ENCODE peak calls at places on chromosomes 16 and 17, in nine cellular contexts. I is stromal cell of bone marrow; O is NCI-H460; Z is T-helper 1 cell; Q is LHCN-M2; P is stimulated activated CD8-positive, alpha-beta memory T cell treated with anti-CD3 and anti-CD28 coated beads, Interleukin-15, amount 100 ng/mL, for 24 hours; K is immature natural killer cell; G is anterior cingulate cortex; B is M059J. N is an unnamed sample.

GRCh38 chr16:11697319-11697718 is 29.1 kb downstream of the SNN start:
- DNase-seq in I (no peak), O (no peak), Z (no peak), Q (no peak), P (no peak), K (no peak), G (peak), B (no peak), N (no peak)

GRCh38 chr17:15651001-15651582 is 31.6 kb upstream of the FBXW10B start:
- DNase-seq in I (no peak), O (no peak), Z (no peak), Q (no peak), P (no peak), K (no peak), G (no peak), B (peak), N (no peak)

GRCh38 chr16:87233928-87234327 is 83.3 kb downstream of the C16orf95 start:
- DNase-seq in I (no peak), O (no peak), Z (no peak), Q (peak), P (no peak), K (no peak), G (no peak), B (peak), N (peak)

GRCh38 chr17:45640141-45640850 is 143.8 kb upstream of the CRHR1 start:
- DNase-seq in I (peak), O (peak), Z (peak), Q (peak), P (peak), K (peak), G (no peak), B (peak), N (peak)

GRCh38 chr16:79143026-79143425 is 457.5 kb downstream of the MAF start:
- DNase-seq in I (no peak), O (no peak), Z (no peak), Q (no peak), P (no peak), K (no peak), G (no peak), B (no peak), N (no peak)

GRCh38 chr17:81418710-81419332 is 23.6 kb downstream of the BAHCC1 start:
- DNase-seq in I (no peak), O (no peak), Z (no peak), Q (no peak), P (no peak), K (no peak), G (no peak), B (no peak), N (no peak)

GRCh38 chr17:22703786-22704441 is 1011.6 kb downstream of the KCNJ18 start:
- DNase-seq in I (no peak), O (no peak), Z (no peak), Q (no peak), P (no peak), K (no peak), G (no peak), B (no peak), N (no peak)

GRCh38 chr16:81708459-81709368 is 70.4 kb upstream of the PLCG2 start:
- DNase-seq in I (no peak), O (no peak), Z (no peak), Q (no peak), P (no peak), K (no peak), G (peak), B (no peak), N (no peak)

GRCh38 chr16:67277294-67277998 is 1.9 kb upstream of the PLEKHG4 start:
- DNase-seq in I (peak), O (no peak), Z (no peak), Q (peak), P (no peak), K (no peak), G (no peak), B (peak), N (no peak)

GRCh38 chr17:8304181-8304910 is 5.7 kb upstream of the ARHGEF15 start:
- DNase-seq in I (no peak), O (no peak), Z (no peak), Q (no peak), P (no peak), K (no peak), G (no peak), B (no peak), N (no peak)

GRCh38 chr17:73297934-73298861 is 13.6 kb downstream of the CDC42EP4 start:
- DNase-seq in I (no peak), O (no peak), Z (no peak), Q (no peak), P (no peak), K (no peak), G (no peak), B (no peak), N (no peak)

GRCh38 chr17:49582789-49583188 is 7.1 kb downstream of the NXPH3 start:
- DNase-seq in I (no peak), O (no peak), Z (no peak), Q (no peak), P (no peak), K (no peak), G (no peak), B (peak), N (no peak)

GRCh38 chr16:47565454-47565853 is 104.3 kb downstream of the PHKB start:
- DNase-seq in I (peak), O (no peak), Z (no peak), Q (peak), P (no peak), K (no peak), G (peak), B (peak), N (peak)

GRCh38 chr17:50914510-50914849 is 48.3 kb upstream of the TOB1 start:
- DNase-seq in I (no peak), O (no peak), Z (no peak), Q (no peak), P (no peak), K (no peak), G (no peak), B (no peak), N (no peak)